ENCODE peak calls at places on chromosome 17, in nine cellular contexts. V is tibial artery, P is AG04449, L is heart right ventricle, U is cardiac fibroblast, X is foreskin fibroblast, Y is A673, H is left lung, C is astrocyte of the cerebellum. D is an unnamed sample.

GRCh38 chr17:76353004-76353598 is 615 bp downstream of the PRPSAP1 start:
- DNase-seq in H (peak), U (no peak), C (no peak), X (no peak), Y (no peak), L (peak), P (no peak), V (peak), D (no peak)

GRCh38 chr17:31096106-31096436 is 1.3 kb downstream of the NF1 start:
- DNase-seq in U (no peak), V (no peak), X (no peak), Y (no peak), C (no peak), L (no peak), H (no peak), P (no peak), D (peak)

GRCh38 chr17:7656958-7657715 is 6.4 kb downstream of the ATP1B2 start:
- DNase-seq in C (no peak), U (no peak), X (no peak), L (peak), V (peak), Y (no peak), H (no peak), P (no peak), D (peak)

GRCh38 chr17:68576811-68577551 is 24.2 kb downstream of the FAM20A start:
- DNase-seq in U (peak), P (no peak), Y (no peak), X (peak), V (no peak), H (no peak), L (peak), C (no peak), D (peak)

GRCh38 chr17:27579897-27580321 is 51.1 kb upstream of the LGALS9 start:
- DNase-seq in V (no peak), C (no peak), L (no peak), Y (no peak), H (no peak), X (no peak), P (no peak), U (no peak), D (no peak)

GRCh38 chr17:17568772-17569195 is 22.7 kb downstream of the PEMT start:
- DNase-seq in H (peak), Y (peak), P (no peak), X (peak), L (peak), U (peak), V (no peak), C (no peak), D (peak)

GRCh38 chr17:21525464-21526130 is 149.4 kb downstream of the KCNJ12 start:
- DNase-seq in C (no peak), L (no peak), Y (no peak), V (no peak), X (no peak), U (no peak), H (no peak), P (no peak), D (no peak)

GRCh38 chr17:35338230-35338629 is 35.2 kb downstream of the SLFN11 start:
- DNase-seq in U (no peak), H (no peak), X (no peak), Y (no peak), C (no peak), P (no peak), L (no peak), V (no peak), D (no peak)

GRCh38 chr17:30345527-30346075 is 11.7 kb upstream of the TMIGD1 start:
- DNase-seq in Y (no peak), P (no peak), H (no peak), C (no peak), X (no peak), U (no peak), V (no peak), L (no peak), D (peak)

DNA sequence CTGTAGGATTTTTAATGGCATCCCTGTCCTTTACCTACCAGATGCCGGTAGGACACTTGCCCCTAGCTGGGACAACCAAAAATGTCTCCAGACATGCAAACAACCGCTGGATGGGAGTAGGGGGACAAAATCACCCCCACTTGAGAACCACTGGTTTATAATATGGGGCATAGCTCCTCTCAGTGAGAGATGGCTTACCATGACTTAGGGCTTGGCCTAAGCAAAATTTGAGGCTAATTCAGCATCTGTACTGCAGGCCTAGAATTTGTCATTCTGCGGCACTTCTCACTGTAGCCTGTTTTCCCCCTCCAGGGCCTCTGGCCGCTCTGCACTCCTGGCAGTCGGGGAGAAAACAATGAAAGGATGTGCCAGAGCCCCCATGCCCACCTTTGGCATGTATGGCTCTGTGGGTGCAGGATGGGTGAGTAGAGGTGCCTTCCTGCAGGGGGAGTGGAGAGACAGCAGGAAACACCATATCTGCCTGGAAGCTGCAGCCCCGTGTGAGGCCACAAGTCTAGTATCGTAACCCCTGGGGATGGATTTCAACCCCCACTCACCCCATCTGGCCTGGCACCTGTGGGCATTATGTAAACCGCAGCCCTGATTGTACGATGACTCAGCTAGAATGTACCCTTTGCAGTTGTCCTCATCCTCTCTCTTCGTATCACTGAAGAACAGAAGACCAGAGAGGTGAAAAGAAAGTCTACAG is 268.1 kb downstream of the SOX9 start:
- DNase-seq in X (peak), H (no peak), L (no peak), Y (no peak), C (no peak), V (no peak), U (peak), P (no peak), D (no peak)
- TF ChIP-seq CTCF in X (peak), H (no peak), L (no peak), Y (no peak), C (peak), V (no peak), U (peak), P (peak), D (no peak)

DNA sequence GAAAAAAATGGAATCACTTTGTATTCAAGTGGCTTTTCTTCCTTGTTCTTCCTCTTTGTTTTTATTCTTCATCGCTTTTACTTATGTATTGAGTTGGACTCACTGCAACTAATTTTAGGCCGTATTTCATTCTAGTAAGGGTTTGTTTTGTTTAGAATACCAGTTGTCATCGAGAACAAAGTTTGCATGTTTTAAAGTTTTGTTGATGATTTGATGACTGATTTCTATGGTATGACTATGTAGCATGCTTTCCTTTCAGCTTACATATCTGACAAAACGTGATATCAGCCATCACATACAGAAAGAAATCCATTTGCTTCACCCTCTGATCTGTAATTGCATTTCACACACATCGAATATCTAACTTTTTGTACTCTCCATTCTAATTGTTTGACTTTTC is 4.0 kb downstream of the PRKCA start:
- DNase-seq in Y (no peak), X (peak), L (no peak), V (no peak), U (peak), C (no peak), P (no peak), H (no peak), D (peak)
- H3K4me3 ChIP-seq in Y (no peak), X (peak), L (no peak), V (no peak), U (no peak), C (peak), P (no peak), H (no peak), D (no peak)

DNA sequence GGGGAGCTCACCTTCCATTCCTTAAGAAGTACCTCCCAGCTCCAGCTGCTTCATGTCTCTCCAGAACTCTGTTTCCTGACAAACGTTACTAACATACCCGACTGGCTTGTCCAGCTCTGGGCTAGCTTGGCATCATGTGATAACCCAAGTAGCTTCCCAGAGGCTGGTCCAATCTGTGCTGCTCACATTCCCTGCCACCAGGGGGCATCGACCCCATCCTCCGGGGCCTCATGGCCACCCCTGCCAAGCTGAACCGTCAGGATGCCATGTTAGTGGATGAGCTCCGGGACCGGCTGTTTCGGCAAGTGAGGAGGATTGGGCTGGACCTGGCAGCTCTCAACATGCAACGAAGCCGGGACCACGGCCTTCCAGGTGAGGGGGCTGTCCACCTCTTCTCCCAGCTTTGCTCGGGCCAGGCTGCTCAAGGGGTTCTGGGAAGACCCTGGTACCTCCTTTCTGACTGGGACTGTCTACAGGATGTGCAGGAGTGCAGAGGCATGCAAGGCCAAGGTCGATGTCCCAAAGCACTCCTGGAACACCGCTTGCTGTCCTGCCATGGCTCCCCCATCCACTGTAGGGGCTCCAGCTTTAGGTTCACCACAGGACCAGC is 7.6 kb downstream of the EPX start:
- DNase-seq in P (no peak), L (peak), X (no peak), V (no peak), H (peak), U (peak), C (no peak), Y (peak), D (peak)
- TF ChIP-seq CTCF in P (peak), L (peak), X (peak), V (no peak), H (peak), U (peak), C (peak), Y (peak), D (peak)

DNA sequence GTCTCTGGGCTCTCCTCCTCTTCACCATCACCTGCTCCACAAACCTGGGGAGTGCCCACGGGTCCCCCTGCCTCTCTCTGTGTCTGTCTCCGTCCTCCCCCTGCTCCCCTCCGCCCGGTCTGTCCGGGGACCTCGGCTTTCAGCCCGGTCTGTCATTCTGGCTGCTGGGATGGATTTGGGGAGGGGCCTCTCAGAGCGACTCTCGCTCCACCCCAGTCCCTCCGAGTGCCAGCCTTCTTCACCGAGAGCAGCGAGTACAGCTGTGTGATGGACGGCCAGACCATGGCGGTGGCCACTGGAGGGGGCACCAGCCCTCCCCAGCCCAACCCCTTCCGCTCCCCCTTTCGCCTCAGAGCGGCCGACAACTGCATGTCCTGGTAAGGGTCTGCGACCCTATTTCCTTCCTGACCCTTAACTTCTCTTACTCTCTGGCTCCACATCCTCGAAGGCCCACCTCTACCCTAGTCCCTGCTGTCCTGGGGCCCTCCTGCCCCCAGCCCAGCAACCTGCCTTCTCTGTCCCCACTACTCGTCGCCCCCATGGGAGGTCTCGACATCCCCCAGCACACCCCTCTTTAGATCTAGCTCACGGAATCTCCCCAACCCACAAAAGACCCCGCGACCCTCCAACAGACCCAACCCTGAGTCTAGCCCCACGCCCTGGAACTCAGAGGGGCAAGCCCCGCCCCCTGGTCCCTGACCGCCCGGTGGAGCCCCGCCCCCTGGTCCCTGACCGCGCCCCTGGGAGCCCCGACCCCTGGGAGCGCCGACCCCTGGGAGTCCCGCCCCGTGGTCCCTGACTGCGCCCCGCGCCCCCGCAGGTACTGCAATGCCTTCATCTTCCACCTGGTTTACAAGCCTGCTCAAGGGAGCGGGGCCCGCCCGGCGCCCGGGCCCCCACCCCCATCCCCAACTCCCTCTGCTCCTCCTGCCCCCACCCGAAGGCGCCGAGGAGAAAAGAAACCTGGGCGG is 5.6 kb upstream of the CXCL16 start:
- DNase-seq in C (no peak), P (no peak), X (no peak), L (no peak), Y (no peak), U (no peak), H (no peak), V (no peak), D (no peak)
- H3K4me3 ChIP-seq in C (no peak), P (no peak), X (no peak), L (no peak), Y (no peak), U (no peak), H (no peak), V (no peak), D (no peak)

DNA sequence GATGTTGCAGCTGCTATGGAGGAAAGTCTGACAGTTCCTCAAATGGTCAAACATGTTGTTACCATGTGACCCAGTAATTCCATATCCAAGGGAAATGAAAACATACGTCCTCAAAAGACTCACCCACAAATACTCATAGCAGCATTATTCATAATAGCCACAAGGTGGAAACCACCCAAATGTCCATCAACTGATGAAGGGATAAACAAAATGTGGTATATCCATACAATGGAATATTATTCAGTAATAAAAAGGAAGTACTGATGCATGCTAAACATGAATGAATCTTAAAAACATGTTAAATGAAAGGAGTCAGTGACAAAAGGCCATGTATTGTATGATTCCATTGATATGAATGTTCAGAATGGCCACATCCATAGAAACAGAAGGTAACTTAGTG is 140.3 kb downstream of the PITPNC1 start:
- DNase-seq in X (no peak), P (no peak), H (no peak), L (no peak), Y (no peak), V (no peak), C (no peak), U (no peak), D (no peak)
- TF ChIP-seq CTCF in X (no peak), P (no peak), H (no peak), L (no peak), Y (no peak), V (no peak), C (no peak), U (no peak), D (no peak)

GRCh38 chr17:82215972-82216300 is 3.3 kb upstream of the CCDC57 start:
- DNase-seq in C (no peak), V (no peak), X (no peak), H (no peak), P (no peak), U (no peak), Y (no peak), L (no peak), D (no peak)
- H3K4me3 ChIP-seq in C (no peak), V (no peak), X (no peak), H (no peak), P (no peak), U (no peak), Y (no peak), L (no peak), D (no peak)

DNA sequence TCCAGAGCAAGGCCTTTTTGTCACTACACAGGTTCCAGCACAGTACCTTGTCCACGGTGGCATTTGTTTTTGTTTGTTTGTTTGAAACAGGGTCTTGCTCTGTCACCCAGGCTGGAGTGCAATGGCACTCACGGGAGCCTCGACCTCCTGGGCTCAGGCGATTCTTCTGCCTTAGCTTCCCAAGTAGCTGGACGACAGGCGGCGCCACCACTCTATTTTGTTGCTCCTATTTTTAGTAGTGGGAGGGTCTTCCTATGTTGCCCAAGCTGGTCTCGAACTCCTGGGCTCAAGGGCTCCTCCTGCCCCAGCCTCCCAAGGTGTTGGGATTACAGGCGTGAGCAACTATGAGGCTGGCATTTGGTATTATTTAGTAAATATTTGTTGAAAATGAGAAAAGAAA is 10.3 kb downstream of the MRC2 start:
- DNase-seq in V (peak), P (no peak), C (no peak), Y (no peak), H (no peak), U (no peak), X (no peak), L (no peak), D (no peak)
- TF ChIP-seq CTCF in V (no peak), P (no peak), C (no peak), Y (no peak), H (no peak), U (no peak), X (no peak), L (no peak), D (no peak)

GRCh38 chr17:79125503-79125902 is 50.9 kb downstream of the ENGASE start:
- DNase-seq in P (no peak), C (no peak), H (no peak), X (no peak), Y (no peak), L (no peak), V (no peak), U (no peak), D (no peak)
- H3K4me3 ChIP-seq in P (no peak), C (no peak), H (no peak), X (no peak), Y (no peak), L (no peak), V (no peak), U (no peak), D (no peak)

GRCh38 chr17:2701161-2701995 is 10.2 kb downstream of the CLUH start:
- DNase-seq in L (no peak), Y (no peak), C (no peak), V (peak), X (no peak), H (peak), P (no peak), U (no peak), D (no peak)

GRCh38 chr17:2700491-2701141 is 10.9 kb downstream of the CLUH start:
- DNase-seq in U (no peak), X (no peak), C (no peak), P (no peak), L (no peak), H (peak), Y (no peak), V (peak), D (no peak)

GRCh38 chr17:2703606-2704005 is 8.0 kb downstream of the CLUH start:
- DNase-seq in H (peak), Y (no peak), X (no peak), V (no peak), L (no peak), U (no peak), C (no peak), P (no peak), D (no peak)

GRCh38 chr17:2703181-2703580 is 8.4 kb downstream of the CLUH start:
- DNase-seq in L (no peak), U (no peak), V (peak), Y (no peak), C (no peak), H (peak), X (no peak), P (no peak), D (no peak)

GRCh38 chr17:2701996-2702741 is 9.4 kb downstream of the CLUH start:
- DNase-seq in P (no peak), Y (no peak), V (peak), U (no peak), L (no peak), X (no peak), C (no peak), H (peak), D (no peak)
- TF ChIP-seq CTCF in P (no peak), Y (no peak), V (no peak), U (no peak), L (no peak), X (no peak), C (no peak), H (no peak), D (no peak)